ENCODE peak calls at places on chromosome 1, in nine cellular contexts. B is GM18507, O is NCI-H1105, V is heart right ventricle, I is GDM1, F is ACHN, Z is LoVo, K is head of caudate nucleus, D is sciatic nerve. Q is an unnamed sample.
A peak's percentile ranks its signal among the peaks of the same experiment; 100 is the strongest.

GRCh38 chr1:150596095-150596892 is 16.9 kb upstream of the MCL1 start:
- DNase-seq in O (no peak), D (no peak), F (peak; percentile 49), Z (peak; percentile 40), I (no peak), K (no peak), V (no peak), B (no peak), Q (no peak)

GRCh38 chr1:230104395-230105244 is 37.6 kb downstream of the GALNT2 start:
- DNase-seq in D (peak; percentile 93), K (peak; percentile 83), I (peak; percentile 66), F (peak; percentile 100), B (no peak), O (peak; percentile 26), V (peak; percentile 87), Z (peak; percentile 96), Q (peak; percentile 80)

GRCh38 chr1:100528861-100529260 is 9.1 kb upstream of the GPR88 start:
- DNase-seq in F (no peak), K (no peak), I (no peak), D (no peak), O (no peak), B (no peak), Z (no peak), V (no peak), Q (no peak)

GRCh38 chr1:234628099-234628498 is 18.1 kb upstream of the IRF2BP2 start:
- DNase-seq in B (no peak), I (no peak), Z (no peak), D (no peak), O (no peak), F (no peak), V (no peak), K (no peak), Q (no peak)

GRCh38 chr1:82388679-82389078 is 587.9 kb downstream of the ADGRL2 start:
- DNase-seq in B (no peak), K (no peak), I (no peak), Z (peak; percentile 2), F (peak; percentile 57), D (no peak), V (no peak), O (peak; percentile 65), Q (no peak)

GRCh38 chr1:233448290-233448689 is 120.8 kb downstream of the MAP3K21 start:
- DNase-seq in V (no peak), I (no peak), B (no peak), O (peak; percentile 63), F (no peak), K (no peak), D (no peak), Z (no peak), Q (no peak)

GRCh38 chr1:182602945-182603645 is 1.1 kb downstream of the RGS16 start:
- DNase-seq in D (no peak), F (no peak), B (no peak), V (no peak), K (no peak), I (no peak), O (no peak), Z (no peak), Q (no peak)

GRCh38 chr1:29445330-29445729 is 209.0 kb downstream of the PTPRU start:
- DNase-seq in B (no peak), F (no peak), O (no peak), I (no peak), Z (no peak), D (peak; percentile 23), V (no peak), K (no peak), Q (no peak)

GRCh38 chr1:185040333-185040732 is 5.0 kb upstream of the RNF2 start:
- DNase-seq in D (no peak), I (peak; percentile 43), Z (no peak), V (no peak), K (no peak), B (no peak), O (no peak), F (no peak), Q (no peak)

GRCh38 chr1:172882385-172882784 is 168.4 kb downstream of the TNFSF18 start:
- DNase-seq in I (no peak), V (no peak), F (no peak), Z (no peak), K (no peak), O (no peak), D (no peak), B (no peak), Q (no peak)

GRCh38 chr1:48043524-48043923 is 46.3 kb upstream of the TRABD2B start:
- DNase-seq in V (no peak), I (no peak), Z (peak; percentile 47), K (no peak), D (no peak), F (no peak), B (no peak), O (no peak), Q (no peak)

GRCh38 chr1:108830119-108831008 is 26.5 kb downstream of the AKNAD1 start:
- DNase-seq in O (no peak), F (no peak), I (peak; percentile 34), D (peak; percentile 81), B (no peak), K (peak; percentile 55), V (peak; percentile 62), Z (peak; percentile 59), Q (peak; percentile 85)

GRCh38 chr1:44050261-44050660 is 19.0 kb upstream of the SLC6A9 start:
- DNase-seq in V (no peak), O (no peak), Z (no peak), F (no peak), K (no peak), B (no peak), D (no peak), I (no peak), Q (no peak)

GRCh38 chr1:33576821-33577599 is 104.6 kb downstream of the ZSCAN20 start:
- DNase-seq in Z (no peak), B (no peak), F (no peak), D (no peak), K (no peak), I (no peak), V (no peak), O (no peak), Q (no peak)

GRCh38 chr1:211634931-211635330 is 40.5 kb downstream of the NEK2 start:
- DNase-seq in F (no peak), V (no peak), K (no peak), Z (no peak), B (no peak), D (peak; percentile 9), O (no peak), I (no peak), Q (no peak)

GRCh38 chr1:125080077-125080476 is 3895.3 kb downstream of the SRGAP2C start:
- DNase-seq in B (no peak), K (no peak), F (peak; percentile 2), Z (no peak), I (no peak), O (no peak), D (no peak), V (no peak), Q (no peak)

GRCh38 chr1:101653482-101653946 is 343.2 kb downstream of the OLFM3 start:
- DNase-seq in K (no peak), O (no peak), I (no peak), F (peak; percentile 11), V (no peak), Z (no peak), D (no peak), B (no peak), Q (peak; percentile 24)

GRCh38 chr1:2529776-2530500 is at the start of gene HES5:
- DNase-seq in K (peak; percentile 59), O (peak; percentile 32), F (no peak), V (peak; percentile 43), D (no peak), B (no peak), Z (no peak), I (no peak), Q (no peak)

Q was measured in Kasumi-1.